ENCODE peak calls at places on chromosomes 12 and 14, in eight cellular contexts. One of them, this sample, is unnamed.

GRCh38 chr12:26874501-26875296 is 41.7 kb upstream of the ITPR2 start:
- DNase-seq in naive thymus-derived CD8-positive, alpha-beta T cell: no peak
- DNase-seq in NCI-H1436 treated with DMSO at 0.1 percent for 48 hours: no peak
- DNase-seq in hepatocyte: no peak
- DNase-seq in pons: no peak
- DNase-seq in EL: no peak
- DNase-seq in GM20000: peak
- DNase-seq in OCI-M1: no peak
- DNase-seq in this sample: peak

GRCh38 chr14:22791302-22791701 is 23.9 kb downstream of the SLC7A7 start:
- DNase-seq in hepatocyte: peak
- DNase-seq in EL: peak
- DNase-seq in pons: no peak
- DNase-seq in naive thymus-derived CD8-positive, alpha-beta T cell: no peak
- DNase-seq in GM20000: no peak
- DNase-seq in OCI-M1: peak
- DNase-seq in NCI-H1436 treated with DMSO at 0.1 percent for 48 hours: no peak
- DNase-seq in this sample: peak

GRCh38 chr14:49977126-49977841 is 84.4 kb downstream of the ARF6 start:
- DNase-seq in EL: no peak
- DNase-seq in GM20000: no peak
- DNase-seq in pons: peak
- DNase-seq in hepatocyte: no peak
- DNase-seq in NCI-H1436 treated with DMSO at 0.1 percent for 48 hours: no peak
- DNase-seq in naive thymus-derived CD8-positive, alpha-beta T cell: no peak
- DNase-seq in OCI-M1: peak
- DNase-seq in this sample: peak

GRCh38 chr14:75645051-75645450 is 15.6 kb downstream of the ERG28 start:
- DNase-seq in GM20000: no peak
- DNase-seq in EL: no peak
- DNase-seq in OCI-M1: no peak
- DNase-seq in pons: no peak
- DNase-seq in hepatocyte: no peak
- DNase-seq in NCI-H1436 treated with DMSO at 0.1 percent for 48 hours: no peak
- DNase-seq in naive thymus-derived CD8-positive, alpha-beta T cell: no peak
- DNase-seq in this sample: no peak

GRCh38 chr12:106978035-106978800 is 8.7 kb downstream of the MTERF2 start:
- DNase-seq in NCI-H1436 treated with DMSO at 0.1 percent for 48 hours: no peak
- DNase-seq in GM20000: no peak
- DNase-seq in OCI-M1: peak
- DNase-seq in naive thymus-derived CD8-positive, alpha-beta T cell: no peak
- DNase-seq in hepatocyte: no peak
- DNase-seq in pons: peak
- DNase-seq in EL: peak
- DNase-seq in this sample: no peak

GRCh38 chr14:64663174-64663573 is 41.0 kb upstream of the PLEKHG3 start:
- DNase-seq in hepatocyte: no peak
- DNase-seq in GM20000: no peak
- DNase-seq in OCI-M1: no peak
- DNase-seq in pons: no peak
- DNase-seq in naive thymus-derived CD8-positive, alpha-beta T cell: no peak
- DNase-seq in EL: no peak
- DNase-seq in NCI-H1436 treated with DMSO at 0.1 percent for 48 hours: no peak
- DNase-seq in this sample: no peak

GRCh38 chr12:117564885-117565284 is 203.5 kb upstream of the NOS1 start:
- DNase-seq in NCI-H1436 treated with DMSO at 0.1 percent for 48 hours: no peak
- DNase-seq in naive thymus-derived CD8-positive, alpha-beta T cell: no peak
- DNase-seq in GM20000: no peak
- DNase-seq in OCI-M1: no peak
- DNase-seq in pons: peak
- DNase-seq in EL: no peak
- DNase-seq in hepatocyte: no peak
- DNase-seq in this sample: no peak

GRCh38 chr12:96438330-96438729 is 38.1 kb upstream of the CDK17 start:
- DNase-seq in hepatocyte: no peak
- DNase-seq in EL: no peak
- DNase-seq in pons: no peak
- DNase-seq in GM20000: no peak
- DNase-seq in NCI-H1436 treated with DMSO at 0.1 percent for 48 hours: no peak
- DNase-seq in naive thymus-derived CD8-positive, alpha-beta T cell: no peak
- DNase-seq in OCI-M1: no peak
- DNase-seq in this sample: no peak

GRCh38 chr12:96445743-96446655 is 43.4 kb upstream of the CFAP54 start:
- DNase-seq in OCI-M1: peak
- DNase-seq in GM20000: peak
- DNase-seq in EL: peak
- DNase-seq in NCI-H1436 treated with DMSO at 0.1 percent for 48 hours: no peak
- DNase-seq in pons: peak
- DNase-seq in naive thymus-derived CD8-positive, alpha-beta T cell: peak
- DNase-seq in hepatocyte: no peak
- DNase-seq in this sample: peak

GRCh38 chr12:67804168-67804567 is 155.6 kb downstream of the DYRK2 start:
- DNase-seq in GM20000: no peak
- DNase-seq in hepatocyte: no peak
- DNase-seq in naive thymus-derived CD8-positive, alpha-beta T cell: peak
- DNase-seq in NCI-H1436 treated with DMSO at 0.1 percent for 48 hours: no peak
- DNase-seq in pons: no peak
- DNase-seq in EL: no peak
- DNase-seq in OCI-M1: no peak
- DNase-seq in this sample: no peak

GRCh38 chr12:120132437-120132836 is 15.9 kb upstream of the RAB35 start:
- DNase-seq in EL: no peak
- DNase-seq in pons: no peak
- DNase-seq in OCI-M1: no peak
- DNase-seq in naive thymus-derived CD8-positive, alpha-beta T cell: no peak
- DNase-seq in hepatocyte: no peak
- DNase-seq in NCI-H1436 treated with DMSO at 0.1 percent for 48 hours: no peak
- DNase-seq in GM20000: no peak
- DNase-seq in this sample: no peak

GRCh38 chr14:76550534-76550933 is 174.6 kb downstream of the ESRRB start:
- DNase-seq in hepatocyte: no peak
- DNase-seq in naive thymus-derived CD8-positive, alpha-beta T cell: no peak
- DNase-seq in OCI-M1: peak
- DNase-seq in pons: no peak
- DNase-seq in NCI-H1436 treated with DMSO at 0.1 percent for 48 hours: no peak
- DNase-seq in EL: peak
- DNase-seq in GM20000: no peak
- DNase-seq in this sample: peak

GRCh38 chr14:69328765-69329164 is 68.8 kb downstream of the GALNT16 start:
- DNase-seq in pons: no peak
- DNase-seq in NCI-H1436 treated with DMSO at 0.1 percent for 48 hours: no peak
- DNase-seq in naive thymus-derived CD8-positive, alpha-beta T cell: no peak
- DNase-seq in GM20000: no peak
- DNase-seq in OCI-M1: no peak
- DNase-seq in EL: no peak
- DNase-seq in hepatocyte: no peak
- DNase-seq in this sample: no peak

This sample was measured in MV-4-11.